ENCODE peak calls at places on chromosome X, in seven cellular contexts. Z is H9, B is DND-41, N is left ventricle myocardium inferior, F is HFF-Myc, I is endothelial cell, A is astrocyte of the cerebellum. T is an unnamed sample.

GRCh38 chrX:12770440-12770839 is 20.8 kb upstream of the PRPS2 start:
- DNase-seq in N (no peak), B (no peak), A (no peak), Z (no peak), F (no peak), I (no peak), T (no peak)

GRCh38 chrX:54085666-54086065 is 41.4 kb upstream of the PHF8 start:
- DNase-seq in A (no peak), Z (no peak), N (no peak), F (no peak), I (no peak), B (no peak), T (no peak)

GRCh38 chrX:153725832-153726285 is 1.2 kb downstream of the ABCD1 start:
- DNase-seq in F (no peak), I (no peak), A (no peak), Z (no peak), B (no peak), N (no peak), T (no peak)

GRCh38 chrX:120281021-120281624 is 30.1 kb downstream of the TMEM255A start:
- DNase-seq in N (no peak), F (no peak), A (no peak), Z (no peak), I (no peak), B (no peak), T (no peak)

GRCh38 chrX:153719701-153720100 is 4.5 kb downstream of the BCAP31 start:
- DNase-seq in A (no peak), B (no peak), F (no peak), Z (no peak), N (no peak), I (no peak), T (no peak)

GRCh38 chrX:138756234-138756633 is 44.7 kb upstream of the FGF13 start:
- DNase-seq in N (peak), I (peak), Z (peak), A (peak), F (no peak), B (no peak), T (no peak)

GRCh38 chrX:119272882-119273806 is 37.1 kb downstream of the PGRMC1 start:
- DNase-seq in F (no peak), I (peak), B (no peak), N (peak), A (peak), Z (peak), T (peak)

GRCh38 chrX:154918060-154918483 is 31.9 kb downstream of the F8A1 start:
- DNase-seq in F (peak), A (peak), B (peak), Z (peak), N (peak), I (peak), T (peak)

GRCh38 chrX:86455495-86455894 is 307.2 kb downstream of the DACH2 start:
- DNase-seq in A (no peak), B (no peak), F (no peak), N (no peak), I (no peak), Z (no peak), T (no peak)

GRCh38 chrX:71622347-71623104 is 4.2 kb upstream of the CXCR3 start:
- DNase-seq in F (no peak), N (peak), Z (peak), I (peak), B (peak), A (peak), T (peak)

GRCh38 chrX:40237745-40238178 is 140.0 kb upstream of the BCOR start:
- DNase-seq in N (no peak), I (no peak), Z (peak), B (no peak), F (no peak), A (no peak), T (no peak)

GRCh38 chrX:19613645-19614323 is 98.5 kb upstream of the MAP3K15 start:
- DNase-seq in F (no peak), B (no peak), Z (no peak), I (no peak), A (no peak), N (peak), T (no peak)

GRCh38 chrX:100413231-100413630 is 3.2 kb upstream of the PCDH19 start:
- DNase-seq in B (peak), Z (no peak), I (no peak), A (peak), F (peak), N (no peak), T (peak)

GRCh38 chrX:79065696-79066095 is 78.8 kb upstream of the GPR174 start:
- DNase-seq in F (no peak), B (no peak), I (no peak), A (no peak), Z (no peak), N (no peak), T (no peak)

GRCh38 chrX:40247848-40248622 is 150.3 kb upstream of the BCOR start:
- DNase-seq in B (no peak), Z (no peak), A (no peak), I (no peak), F (no peak), N (no peak), T (no peak)

GRCh38 chrX:112834016-112834855 is 6.4 kb downstream of the AMOT start:
- DNase-seq in B (no peak), Z (no peak), I (no peak), A (peak), N (no peak), F (peak), T (no peak)

GRCh38 chrX:39427492-39428289 is 626.4 kb downstream of the MID1IP1 start:
- DNase-seq in F (no peak), A (peak), I (no peak), B (no peak), Z (no peak), N (no peak), T (peak)

GRCh38 chrX:131734621-131735020 is 190.7 kb downstream of the OR13H1 start:
- DNase-seq in A (peak), N (no peak), B (no peak), Z (no peak), F (no peak), I (no peak), T (no peak)

GRCh38 chrX:111101580-111101979 is 5.6 kb downstream of the PAK3 start:
- DNase-seq in Z (no peak), F (no peak), B (no peak), I (no peak), A (no peak), N (no peak), T (no peak)

GRCh38 chrX:31057691-31058090 is 14.2 kb downstream of the FTHL17 start:
- DNase-seq in I (no peak), F (no peak), A (no peak), N (no peak), Z (no peak), B (no peak), T (peak)

DNA sequence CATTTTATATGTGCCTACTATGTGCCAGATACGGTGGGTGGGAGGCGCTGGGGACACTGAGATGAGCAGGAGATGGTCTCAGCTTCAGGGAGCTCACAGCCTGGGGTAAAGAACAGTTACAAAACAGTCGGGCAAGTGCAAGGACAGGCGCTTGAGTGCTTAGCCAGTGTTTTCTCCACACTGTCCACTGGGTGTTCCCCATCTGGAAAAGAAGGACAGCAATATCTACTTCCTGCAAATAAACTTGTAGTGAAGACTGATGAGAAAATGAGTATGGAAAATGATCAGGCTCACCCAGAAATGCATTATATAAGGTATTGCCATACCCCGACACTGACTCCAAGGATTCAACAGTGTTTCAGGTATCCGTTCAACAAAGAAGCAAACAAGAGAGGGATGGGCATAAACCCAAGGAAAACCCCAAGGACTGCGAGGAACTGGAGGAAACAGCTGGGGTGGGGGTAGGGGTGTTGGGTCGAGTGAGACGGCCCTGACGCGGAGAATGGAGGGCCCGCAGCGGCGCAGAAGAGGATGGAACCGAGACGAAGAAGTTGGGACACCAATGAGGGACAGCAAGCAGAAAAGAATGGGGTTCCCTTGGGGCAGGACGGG is 805 bp downstream of the TMEM185A start:
- DNase-seq in B (peak), I (no peak), Z (no peak), F (no peak), A (peak), N (no peak), T (no peak)
- TF ChIP-seq CTCF in B (no peak), I (no peak), Z (no peak), F (no peak), A (peak), N (peak), T (no peak)

DNA sequence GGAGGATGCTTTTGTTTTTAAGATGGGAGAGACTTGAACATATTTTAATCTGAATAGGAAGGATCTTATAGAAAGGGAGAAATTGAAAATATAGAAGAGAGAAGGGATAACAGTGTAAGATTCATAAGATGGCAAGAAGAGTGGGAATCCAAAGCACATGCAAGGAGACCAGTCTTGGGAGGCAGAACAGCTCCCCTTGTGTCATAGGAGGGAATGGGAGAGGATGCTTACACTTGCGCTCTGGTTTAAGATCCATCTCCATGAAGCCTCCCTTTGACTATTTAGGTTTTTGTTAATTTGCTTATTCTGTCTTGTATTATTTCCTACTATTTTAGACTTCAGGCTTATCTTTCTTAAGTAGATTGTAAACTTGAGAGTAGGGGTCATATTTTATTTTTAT is 42.7 kb downstream of the KIF4A start:
- DNase-seq in F (no peak), B (no peak), A (no peak), N (no peak), I (no peak), Z (no peak), T (no peak)
- TF ChIP-seq CTCF in F (peak), B (peak), A (peak), N (no peak), I (no peak), Z (peak), T (no peak)

GRCh38 chrX:107673933-107674479 is 45.7 kb downstream of the PRPS1 start:
- DNase-seq in N (peak), Z (peak), F (no peak), A (no peak), I (no peak), B (peak), T (peak)
- TF ChIP-seq CTCF in N (peak), Z (no peak), F (no peak), A (no peak), I (no peak), B (peak), T (no peak)

DNA sequence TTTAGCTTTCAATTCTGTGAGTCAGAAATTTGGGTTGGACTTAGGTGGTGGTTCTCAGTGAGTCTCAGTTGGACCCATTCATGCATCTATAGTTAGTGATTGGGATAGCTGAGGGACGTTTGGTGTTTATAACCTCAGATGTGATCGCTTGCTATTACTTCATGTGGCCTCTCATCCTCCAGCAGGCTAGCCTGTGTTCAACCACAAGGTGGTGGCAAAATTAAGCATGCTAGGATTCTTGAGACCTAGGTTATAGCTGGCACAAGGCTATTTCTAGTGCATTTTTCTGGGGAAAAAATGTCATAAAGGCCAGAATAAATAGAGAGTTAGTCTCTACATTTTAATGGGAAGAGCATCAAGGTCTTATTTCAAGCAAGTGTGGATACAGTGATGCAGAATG is 10.9 kb upstream of the GRPR start:
- DNase-seq in B (no peak), I (no peak), F (no peak), Z (no peak), A (no peak), N (no peak), T (no peak)
- TF ChIP-seq CTCF in B (no peak), I (no peak), F (no peak), Z (peak), A (peak), N (no peak), T (no peak)

GRCh38 chrX:42952621-42953020 is 174.7 kb upstream of the PPP1R2C start:
- DNase-seq in I (no peak), Z (no peak), A (no peak), B (no peak), F (no peak), N (no peak), T (no peak)
- TF ChIP-seq CTCF in I (no peak), Z (no peak), A (no peak), B (no peak), F (no peak), N (no peak), T (no peak)

T was measured in activated CD8-positive, alpha-beta T cell treated with anti-CD3 and anti-CD28 coated beads for 36 hours.